ENCODE peak calls at places on chromosomes 3 and 15, in five cellular contexts. S is GOT3; T is EL; N is non-pigmented ciliary epithelial cell; W is stimulated activated CD8-positive, alpha-beta memory T cell treated with anti-CD3 and anti-CD28 coated beads, Interleukin-4, amount 100 ng/mL, for 24 hours. D is an unnamed sample.
A peak's percentile ranks its signal among the peaks of the same experiment; 100 is the strongest.

GRCh38 chr15:25674948-25675347 is 188.2 kb downstream of the ATP10A start:
- DNase-seq in S (no peak), T (no peak), N (no peak), W (no peak), D (no peak)

GRCh38 chr3:171936231-171936841 is 93.2 kb downstream of the TMEM212 start:
- DNase-seq in S (no peak), T (peak; percentile 79), N (peak; percentile 71), W (no peak), D (no peak)

GRCh38 chr3:122101646-122102045 is 46.5 kb downstream of the CD86 start:
- DNase-seq in S (no peak), T (peak; percentile 57), N (peak; percentile 24), W (no peak), D (peak; percentile 76)

GRCh38 chr3:32705232-32705631 is 20.2 kb downstream of the CNOT10 start:
- DNase-seq in S (no peak), T (no peak), N (no peak), W (no peak), D (no peak)

GRCh38 chr3:184327171-184327570 is 10.2 kb upstream of the FAM131A start:
- DNase-seq in S (no peak), T (no peak), N (no peak), W (no peak), D (no peak)

GRCh38 chr15:100671858-100672543 is 69.6 kb downstream of the ASB7 start:
- DNase-seq in S (no peak), T (peak; percentile 67), N (no peak), W (no peak), D (peak; percentile 45)

GRCh38 chr15:100601628-100602063 is 338 bp downstream of the LINS1 start:
- DNase-seq in S (no peak), T (no peak), N (no peak), W (no peak), D (no peak)

GRCh38 chr15:68183886-68184285 is 21.2 kb downstream of the CALML4 start:
- DNase-seq in S (no peak), T (no peak), N (no peak), W (no peak), D (no peak)

GRCh38 chr3:128358156-128358895 is 108.4 kb downstream of the DNAJB8 start:
- DNase-seq in S (no peak), T (no peak), N (no peak), W (no peak), D (no peak)

GRCh38 chr15:96625251-96625650 is 294.8 kb downstream of the NR2F2 start:
- DNase-seq in S (no peak), T (peak; percentile 60), N (no peak), W (no peak), D (no peak)

GRCh38 chr15:63892794-63893441 is 59.2 kb upstream of the HERC1 start:
- DNase-seq in S (no peak), T (no peak), N (no peak), W (peak; percentile 72), D (peak; percentile 100)

GRCh38 chr3:187062526-187063177 is 76.6 kb downstream of the RPL39L start:
- DNase-seq in S (no peak), T (peak; percentile 29), N (peak; percentile 44), W (no peak), D (no peak)

GRCh38 chr3:135688003-135688402 is 277.5 kb upstream of the PPP2R3A start:
- DNase-seq in S (no peak), T (no peak), N (no peak), W (no peak), D (no peak)

GRCh38 chr3:175105066-175105465 is 245.9 kb downstream of the NAALADL2 start:
- DNase-seq in S (no peak), T (peak; percentile 38), N (no peak), W (no peak), D (no peak)

GRCh38 chr3:151750181-151750580 is 16.5 kb downstream of the AADACL2 start:
- DNase-seq in S (no peak), T (no peak), N (no peak), W (no peak), D (no peak)

GRCh38 chr15:72229076-72229946 is 1.7 kb downstream of the PKM start:
- DNase-seq in S (no peak), T (no peak), N (no peak), W (no peak), D (peak; percentile 49)

GRCh38 chr15:69014454-69014853 is at the start of gene NOX5:
- DNase-seq in S (no peak), T (peak; percentile 94), N (no peak), W (no peak), D (no peak)

GRCh38 chr3:184691397-184692131 is 20.3 kb downstream of the MAGEF1 start:
- DNase-seq in S (no peak), T (no peak), N (no peak), W (no peak), D (peak; percentile 43)

GRCh38 chr3:189710620-189711388 is 79.6 kb downstream of the TP63 start:
- DNase-seq in S (peak; percentile 51), T (peak; percentile 99), N (peak; percentile 95), W (no peak), D (no peak)

GRCh38 chr3:52931889-52932288 is 34.5 kb upstream of the STIMATE start:
- DNase-seq in S (no peak), T (no peak), N (no peak), W (no peak), D (no peak)

GRCh38 chr3:113034011-113034410 is 43.2 kb downstream of the GTPBP8 start:
- DNase-seq in S (no peak), T (no peak), N (no peak), W (no peak), D (no peak)

GRCh38 chr3:159322322-159322939 is 520.6 kb downstream of the MFSD1 start:
- DNase-seq in S (no peak), T (peak; percentile 38), N (no peak), W (no peak), D (peak; percentile 57)

GRCh38 chr3:169662215-169663070 is 1.1 kb downstream of the MECOM start:
- DNase-seq in S (no peak), T (peak; percentile 59), N (no peak), W (no peak), D (peak; percentile 79)

GRCh38 chr15:35445891-35446290 is 100.1 kb downstream of the DPH6 start:
- DNase-seq in S (no peak), T (peak; percentile 29), N (no peak), W (no peak), D (no peak)

GRCh38 chr3:113769551-113769950 is 22.7 kb downstream of the ATP6V1A start:
- DNase-seq in S (no peak), T (peak; percentile 47), N (no peak), W (no peak), D (no peak)

GRCh38 chr3:195001961-195002861 is 268.7 kb downstream of the XXYLT1 start:
- DNase-seq in S (no peak), T (peak; percentile 37), N (no peak), W (no peak), D (peak; percentile 81)

GRCh38 chr3:10744098-10744465 is 71.9 kb upstream of the SLC6A11 start:
- DNase-seq in S (no peak), T (peak; percentile 7), N (no peak), W (no peak), D (peak; percentile 46)

GRCh38 chr3:110495201-110495927 is 576.3 kb upstream of the NECTIN3 start:
- DNase-seq in S (no peak), T (no peak), N (no peak), W (no peak), D (no peak)

GRCh38 chr3:128009952-128010846 is 42.0 kb upstream of the SEC61A1 start:
- DNase-seq in S (no peak), T (peak; percentile 9), N (peak; percentile 4), W (no peak), D (no peak)

GRCh38 chr15:38696120-38696727 is 131.6 kb upstream of the RASGRP1 start:
- DNase-seq in S (no peak), T (peak; percentile 63), N (no peak), W (peak; percentile 42), D (peak; percentile 88)

GRCh38 chr3:60391292-60391691 is 860.0 kb downstream of the FHIT start:
- DNase-seq in S (no peak), T (no peak), N (no peak), W (no peak), D (no peak)

GRCh38 chr3:117696871-117697270 is 987.3 kb downstream of the TUSC7 start:
- DNase-seq in S (no peak), T (no peak), N (no peak), W (no peak), D (no peak)

GRCh38 chr3:175941352-175941751 is 1082.2 kb downstream of the NAALADL2 start:
- DNase-seq in S (no peak), T (peak; percentile 21), N (no peak), W (no peak), D (peak; percentile 42)

GRCh38 chr3:125219261-125219701 is 6.7 kb upstream of the SLC12A8 start:
- DNase-seq in S (no peak), T (no peak), N (no peak), W (no peak), D (no peak)

GRCh38 chr3:123372789-123373534 is 75.9 kb downstream of the ADCY5 start:
- DNase-seq in S (no peak), T (no peak), N (no peak), W (no peak), D (no peak)

GRCh38 chr15:31571676-31572075 is 245.0 kb downstream of the KLF13 start:
- DNase-seq in S (no peak), T (no peak), N (no peak), W (no peak), D (peak; percentile 34)

D was measured in KBM-7.